ENCODE peak calls at places on chromosomes 3 and 15, in four cellular contexts. H, S, V and I are unnamed samples.
A peak's percentile ranks its signal among the peaks of the same experiment; 100 is the strongest.

GRCh38 chr15:67820147-67820991 is 4.9 kb upstream of the SKOR1 start:
- DNase-seq in H (no peak), S (no peak), V (no peak), I (no peak)

GRCh38 chr15:97902140-97902780 is 58.2 kb upstream of the ARRDC4 start:
- DNase-seq in H (no peak), S (no peak), V (no peak), I (no peak)

GRCh38 chr3:127673191-127674098 is 693 bp downstream of the ABTB1 start:
- DNase-seq in H (no peak), S (peak; percentile 29), V (peak; percentile 81), I (peak; percentile 17)

GRCh38 chr15:89662893-89663673 is 7.8 kb upstream of the KIF7 start:
- DNase-seq in H (no peak), S (no peak), V (no peak), I (no peak)

GRCh38 chr3:20123121-20123652 is 62.8 kb downstream of the SGO1 start:
- DNase-seq in H (no peak), S (no peak), V (no peak), I (no peak)

GRCh38 chr3:172643780-172644179 is 67.1 kb downstream of the NCEH1 start:
- DNase-seq in H (no peak), S (no peak), V (no peak), I (no peak)

GRCh38 chr3:60579734-60580133 is 671.5 kb downstream of the FHIT start:
- DNase-seq in H (no peak), S (no peak), V (peak; percentile 3), I (no peak)

GRCh38 chr15:25803541-25803940 is 59.6 kb downstream of the ATP10A start:
- DNase-seq in H (no peak), S (no peak), V (no peak), I (no peak)

GRCh38 chr3:63232764-63233396 is 45.2 kb upstream of the SYNPR start:
- DNase-seq in H (no peak), S (no peak), V (no peak), I (no peak)

GRCh38 chr3:192825657-192826200 is 91.9 kb downstream of the MB21D2 start:
- DNase-seq in H (peak; percentile 28), S (no peak), V (no peak), I (no peak)

GRCh38 chr15:40045572-40046217 is 6.7 kb upstream of the SRP14 start:
- DNase-seq in H (no peak), S (no peak), V (no peak), I (no peak)

GRCh38 chr3:186360779-186361178 is 1.3 kb downstream of the DGKG start:
- DNase-seq in H (no peak), S (no peak), V (peak; percentile 80), I (peak; percentile 64)

GRCh38 chr3:49719214-49719884 is at the start of gene AMIGO3:
- DNase-seq in H (no peak), S (peak; percentile 67), V (peak; percentile 99), I (peak; percentile 98)

GRCh38 chr3:117398166-117398954 is 688.8 kb downstream of the TUSC7 start:
- DNase-seq in H (no peak), S (no peak), V (no peak), I (peak; percentile 64)
- TF ChIP-seq FOXJ3 in H (no peak), S (no peak), V (no peak), I (no peak)

GRCh38 chr3:17032407-17033034 is 147.8 kb downstream of the PLCL2 start:
- DNase-seq in H (peak; percentile 16), S (peak; percentile 47), V (peak; percentile 39), I (no peak)
- TF ChIP-seq FOXJ3 in H (no peak), S (no peak), V (no peak), I (no peak)

GRCh38 chr3:189727191-189727590 is 96.0 kb downstream of the TP63 start:
- DNase-seq in H (no peak), S (no peak), V (no peak), I (no peak)
- TF ChIP-seq FOXJ3 in H (no peak), S (no peak), V (no peak), I (no peak)

GRCh38 chr15:78241017-78241416 is 6.7 kb upstream of the ACSBG1 start:
- DNase-seq in H (peak; percentile 49), S (peak; percentile 89), V (peak; percentile 93), I (peak; percentile 95)
- TF ChIP-seq FOXJ3 in H (no peak), S (no peak), V (no peak), I (no peak)

DNA sequence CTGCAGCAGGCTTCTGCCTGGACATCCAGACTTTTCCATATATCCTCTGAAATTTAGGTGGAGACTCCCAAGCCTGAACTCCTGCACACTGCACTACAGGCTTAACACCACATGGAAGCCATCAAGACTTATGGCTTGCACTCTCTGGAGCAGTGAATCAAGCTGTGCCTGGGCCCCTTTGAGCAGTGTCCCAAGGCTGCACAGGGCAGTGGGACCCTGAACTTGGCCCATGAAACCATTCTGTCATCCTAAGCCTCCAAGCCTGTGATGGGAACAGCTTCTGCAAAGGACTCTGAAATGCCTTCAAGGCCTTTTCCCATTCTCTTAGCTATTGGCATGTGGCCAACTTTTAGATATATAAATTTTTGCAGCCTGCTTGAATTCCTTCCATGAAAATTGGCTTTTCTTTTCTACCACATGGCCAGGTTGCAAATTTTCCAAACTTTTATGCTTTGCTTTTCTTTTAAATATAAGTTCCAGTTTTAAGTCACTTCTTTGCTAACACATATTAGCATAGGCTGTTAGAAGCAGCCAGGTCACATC is 257.8 kb upstream of the DCBLD2 start:
- DNase-seq in H (no peak), S (no peak), V (no peak), I (no peak)
- TF ChIP-seq FOXJ3 in H (no peak), S (no peak), V (no peak), I (no peak)

GRCh38 chr15:83486363-83486762 is 39.2 kb downstream of the SH3GL3 start:
- DNase-seq in H (no peak), S (no peak), V (no peak), I (no peak)

GRCh38 chr15:83489690-83490089 is 42.5 kb downstream of the SH3GL3 start:
- DNase-seq in H (no peak), S (no peak), V (no peak), I (no peak)

GRCh38 chr15:83487519-83487918 is 40.4 kb downstream of the SH3GL3 start:
- DNase-seq in H (no peak), S (no peak), V (no peak), I (no peak)

DNA sequence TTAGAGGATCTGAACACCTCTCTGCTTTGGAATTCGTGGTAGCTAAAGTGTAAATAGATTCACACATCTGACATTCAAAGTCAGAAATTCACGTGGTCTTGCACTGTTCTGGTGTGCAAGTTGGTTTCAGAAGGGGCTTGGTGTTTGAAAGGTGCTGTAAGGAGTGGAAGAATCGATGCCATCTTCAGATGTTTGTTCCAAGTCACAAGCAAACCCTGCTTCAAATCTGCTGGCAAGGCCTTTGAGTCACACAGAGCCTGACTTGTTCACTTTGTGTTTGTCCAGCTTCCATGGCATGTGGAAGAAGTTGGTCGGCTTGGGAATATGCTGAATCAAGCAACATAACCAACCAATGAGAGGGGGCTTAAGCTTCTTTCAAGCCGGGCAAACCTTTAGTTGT is 44.3 kb downstream of the SH3GL3 start:
- DNase-seq in H (no peak), S (no peak), V (no peak), I (no peak)
- TF ChIP-seq FOXJ3 in H (no peak), S (no peak), V (no peak), I (no peak)

GRCh38 chr3:31041161-31041978 is 146.9 kb upstream of the GADL1 start:
- DNase-seq in H (peak; percentile 25), S (no peak), V (no peak), I (peak; percentile 22)
- TF ChIP-seq FOXJ3 in H (no peak), S (no peak), V (no peak), I (no peak)